ENCODE peak calls at places on chromosome 17, in five cellular contexts. M is endodermal cell, R is lower lobe of right lung, Q is hepatocyte, Z is A549. I is an unnamed sample. For H3K9me3, the result is how much of the 10 kb centered on the place peaks cover.

GRCh38 chr17:8150194-8151119 is 1.7 kb downstream of the PER1 start:
- DNase-seq in M (no peak), Q (peak), Z (no peak), R (peak), I (no peak)

GRCh38 chr17:74185786-74186185 is 17.7 kb upstream of the RPL38 start:
- DNase-seq in M (no peak), Z (no peak), R (peak), Q (no peak), I (no peak)

GRCh38 chr17:6069611-6070279 is 434 bp upstream of the WSCD1 start:
- DNase-seq in R (no peak), Z (peak), Q (peak), M (no peak), I (no peak)

GRCh38 chr17:45115871-45116270 is 16.4 kb downstream of the PLCD3 start:
- DNase-seq in R (no peak), Z (no peak), Q (no peak), M (no peak), I (no peak)

GRCh38 chr17:38873646-38874380 is 4.0 kb downstream of the LASP1 start:
- DNase-seq in Z (peak), M (peak), R (no peak), Q (no peak), I (no peak)

GRCh38 chr17:18248300-18248731 is 10.2 kb downstream of the FLII start:
- DNase-seq in Z (peak), Q (peak), M (peak), R (no peak), I (peak)

GRCh38 chr17:927611-928461 is 51.7 kb downstream of the NXN start:
- DNase-seq in M (peak), R (no peak), Q (peak), Z (peak), I (peak)

GRCh38 chr17:42122371-42123303 is at the start of gene HSPB9:
- DNase-seq in R (peak), Z (no peak), Q (peak), M (peak), I (no peak)

GRCh38 chr17:14498812-14499211 is 197.9 kb downstream of the HS3ST3B1 start:
- DNase-seq in Q (no peak), M (no peak), R (no peak), Z (no peak), I (no peak)

GRCh38 chr17:2070241-2071023 is 15.5 kb downstream of the HIC1 start:
- DNase-seq in Z (no peak), R (no peak), M (peak), Q (no peak), I (no peak)

GRCh38 chr17:42676424-42677011 is at the start of gene PLEKHH3:
- DNase-seq in Z (no peak), R (no peak), M (no peak), Q (no peak), I (peak)

GRCh38 chr17:66468241-66469087 is 166.1 kb downstream of the PRKCA start:
- DNase-seq in Q (peak), M (no peak), Z (peak), R (no peak), I (peak)

GRCh38 chr17:50037321-50038107 is 18.4 kb upstream of the ITGA3 start:
- DNase-seq in R (peak), M (no peak), Q (peak), Z (peak), I (peak)

GRCh38 chr17:65756760-65757159 is 195.3 kb upstream of the AXIN2 start:
- DNase-seq in Q (no peak), Z (no peak), R (no peak), M (no peak), I (no peak)

GRCh38 chr17:44589316-44590071 is 32.2 kb downstream of the FZD2 start:
- DNase-seq in Q (no peak), M (no peak), R (no peak), Z (no peak), I (no peak)

GRCh38 chr17:62707425-62707739 is 79.9 kb downstream of the MRC2 start:
- DNase-seq in M (no peak), Q (no peak), R (no peak), Z (no peak), I (no peak)

GRCh38 chr17:56786989-56787482 is 46.7 kb downstream of the C17orf67 start:
- DNase-seq in Q (peak), Z (peak), M (peak), R (peak), I (peak)

GRCh38 chr17:72463287-72464102 is 342.7 kb downstream of the SOX9 start:
- DNase-seq in Q (no peak), R (no peak), Z (no peak), M (no peak), I (no peak)

GRCh38 chr17:77188084-77189066 is 47.6 kb downstream of the SEC14L1 start:
- DNase-seq in R (no peak), Q (no peak), M (no peak), Z (no peak), I (peak)

GRCh38 chr17:48825446-48826381 is 5.1 kb upstream of the CALCOCO2 start:
- DNase-seq in M (no peak), Z (no peak), Q (no peak), R (no peak), I (peak)

GRCh38 chr17:73304971-73305786 is 6.6 kb downstream of the CDC42EP4 start:
- DNase-seq in Q (peak), M (peak), Z (peak), R (peak), I (peak)

GRCh38 chr17:18320301-18320700 is 5.2 kb downstream of the SMCR8 start:
- DNase-seq in M (no peak), Q (no peak), Z (no peak), R (peak), I (no peak)

GRCh38 chr17:2062571-2063183 is 7.8 kb downstream of the HIC1 start:
- DNase-seq in Z (no peak), M (peak), Q (no peak), R (no peak), I (no peak)

GRCh38 chr17:62716834-62717588 is 89.5 kb downstream of the MRC2 start:
- DNase-seq in M (peak), Q (no peak), Z (no peak), R (no peak), I (no peak)

GRCh38 chr17:70969540-70970034 is 800.3 kb downstream of the KCNJ2 start:
- DNase-seq in R (no peak), M (no peak), Q (peak), Z (no peak), I (no peak)
- H3K9me3 ChIP-seq in R (under half), M (under half), Q (under half), Z (under half), I (under half)

GRCh38 chr17:81385320-81386111 is 9.7 kb upstream of the BAHCC1 start:
- DNase-seq in Z (no peak), R (no peak), M (no peak), Q (no peak), I (no peak)
- H3K9me3 ChIP-seq in Z (under half), R (under half), M (under half), Q (under half), I (under half)

GRCh38 chr17:47821424-47822379 is at the start of gene OSBPL7:
- DNase-seq in M (peak), Z (peak), Q (peak), R (peak), I (peak)
- H3K9me3 ChIP-seq in M (under half), Z (under half), Q (under half), R (under half), I (under half)

GRCh38 chr17:54348234-54348633 is 525.5 kb downstream of the KIF2B start:
- DNase-seq in Q (no peak), Z (no peak), R (no peak), M (no peak), I (peak)

GRCh38 chr17:54353789-54354525 is 531.2 kb downstream of the KIF2B start:
- DNase-seq in R (no peak), Q (no peak), M (no peak), Z (no peak), I (no peak)
- H3K9me3 ChIP-seq in R (under half), Q (under half), M (under half), Z (under half), I (under half)

GRCh38 chr17:82946081-82946480 is 106.3 kb upstream of the ZNF750 start:
- DNase-seq in R (no peak), Q (no peak), M (no peak), Z (no peak), I (no peak)
- H3K9me3 ChIP-seq in R (under half), Q (under half), M (half or more), Z (half or more), I (half or more)

DNA sequence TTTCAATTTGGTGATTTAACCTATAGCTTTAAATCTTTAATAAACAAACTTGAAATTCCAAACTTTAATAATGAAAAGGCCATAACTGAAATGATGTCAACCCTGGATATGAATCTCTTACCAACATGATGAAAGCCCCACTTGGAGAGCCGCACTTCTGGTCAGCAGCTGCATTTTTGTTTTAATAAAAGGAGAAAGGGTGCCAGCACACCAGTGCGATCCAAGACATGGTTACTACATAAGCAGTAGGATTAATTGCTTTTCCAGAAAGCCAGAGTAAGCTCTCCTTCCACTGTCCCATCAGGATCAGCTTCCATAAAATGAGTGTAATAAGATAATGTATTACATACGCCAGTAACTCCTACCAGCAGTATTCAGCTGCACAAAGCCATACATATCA is 26.2 kb upstream of the NACA2 start:
- DNase-seq in Q (no peak), Z (no peak), R (no peak), M (no peak), I (no peak)
- H3K9me3 ChIP-seq in Q (under half), Z (under half), R (under half), M (under half), I (under half)

GRCh38 chr17:70936724-70937123 is 767.4 kb downstream of the KCNJ2 start:
- DNase-seq in R (no peak), Q (no peak), M (no peak), Z (no peak), I (no peak)
- H3K9me3 ChIP-seq in R (under half), Q (under half), M (under half), Z (under half), I (under half)

GRCh38 chr17:37092041-37092440 is 143.3 kb downstream of the AATF start:
- DNase-seq in Z (no peak), Q (peak), M (peak), R (no peak), I (peak)
- H3K9me3 ChIP-seq in Z (under half), Q (under half), M (under half), R (under half), I (under half)

I was measured in mammary epithelial cell.